ENCODE peak calls at places on chromosomes 13 and 19, in six cellular contexts. C, S, T, A, F and Z are unnamed samples.
A peak's percentile ranks its signal among the peaks of the same experiment; 100 is the strongest.

GRCh38 chr13:79287994-79288795 is 117.9 kb downstream of the RBM26 start:
- DNase-seq in C (no peak), S (no peak), T (no peak), A (no peak), F (peak; percentile 37), Z (no peak)

GRCh38 chr19:14433454-14434156 is 499 bp downstream of the PKN1 start:
- DNase-seq in C (peak; percentile 42), S (no peak), T (no peak), A (no peak), F (no peak), Z (peak; percentile 59)

GRCh38 chr19:34991542-34992333 is 8.4 kb upstream of the GRAMD1A start:
- DNase-seq in C (no peak), S (no peak), T (no peak), A (no peak), F (no peak), Z (no peak)

GRCh38 chr19:32902448-32902847 is 32.9 kb upstream of the SLC7A9 start:
- DNase-seq in C (no peak), S (no peak), T (no peak), A (no peak), F (no peak), Z (no peak)

GRCh38 chr13:66855110-66855509 is 375.0 kb downstream of the PCDH9 start:
- DNase-seq in C (no peak), S (no peak), T (no peak), A (no peak), F (no peak), Z (no peak)

GRCh38 chr13:42836930-42837329 is 55.5 kb downstream of the FAM216B start:
- DNase-seq in C (no peak), S (peak; percentile 74), T (no peak), A (no peak), F (no peak), Z (no peak)

GRCh38 chr13:21434588-21434987 is 24.5 kb downstream of the ZDHHC20 start:
- DNase-seq in C (no peak), S (no peak), T (no peak), A (no peak), F (no peak), Z (no peak)

GRCh38 chr13:40874138-40874776 is 84.8 kb downstream of the SLC25A15 start:
- DNase-seq in C (no peak), S (no peak), T (no peak), A (no peak), F (no peak), Z (peak; percentile 13)

GRCh38 chr13:44148159-44148929 is 225.3 kb upstream of the SERP2 start:
- DNase-seq in C (no peak), S (no peak), T (no peak), A (no peak), F (no peak), Z (no peak)

GRCh38 chr13:66367356-66367755 is 862.8 kb downstream of the PCDH9 start:
- DNase-seq in C (no peak), S (no peak), T (no peak), A (no peak), F (no peak), Z (no peak)

GRCh38 chr13:80338781-80339577 is 1.9 kb downstream of the SPRY2 start:
- DNase-seq in C (peak; percentile 67), S (peak; percentile 86), T (peak; percentile 40), A (peak; percentile 66), F (peak; percentile 65), Z (no peak)
- TF ChIP-seq CTCF in C (no peak), S (peak; percentile 48), T (peak; percentile 27), A (no peak), F (no peak), Z (no peak)

GRCh38 chr19:13154241-13154778 is 4.1 kb downstream of the IER2 start:
- DNase-seq in C (peak; percentile 91), S (peak; percentile 97), T (peak; percentile 57), A (peak; percentile 94), F (peak; percentile 43), Z (peak; percentile 60)

GRCh38 chr19:13152356-13152853 is 2.2 kb downstream of the IER2 start:
- DNase-seq in C (no peak), S (no peak), T (no peak), A (no peak), F (no peak), Z (no peak)

GRCh38 chr19:13151605-13152355 is 1.6 kb downstream of the IER2 start:
- DNase-seq in C (peak; percentile 98), S (peak; percentile 97), T (peak; percentile 94), A (peak; percentile 97), F (peak; percentile 95), Z (peak; percentile 98)

GRCh38 chr19:13153627-13154240 is 3.5 kb downstream of the IER2 start:
- DNase-seq in C (peak; percentile 58), S (peak; percentile 49), T (no peak), A (no peak), F (peak; percentile 53), Z (peak; percentile 78)

GRCh38 chr19:13152854-13153626 is 2.8 kb downstream of the IER2 start:
- DNase-seq in C (peak; percentile 98), S (peak; percentile 92), T (peak; percentile 90), A (peak; percentile 95), F (peak; percentile 95), Z (peak; percentile 95)
- TF ChIP-seq CTCF in C (peak; percentile 6), S (peak; percentile 2), T (peak; percentile 28), A (no peak), F (no peak), Z (peak; percentile 70)

GRCh38 chr19:39341720-39342604 is at the start of gene SAMD4B:
- DNase-seq in C (peak; percentile 100), S (peak; percentile 98), T (peak; percentile 99), A (peak; percentile 97), F (peak; percentile 99), Z (peak; percentile 99)

GRCh38 chr19:39345956-39346355 is 3.7 kb downstream of the SAMD4B start:
- DNase-seq in C (no peak), S (no peak), T (no peak), A (no peak), F (no peak), Z (no peak)

GRCh38 chr19:39342647-39343305 is 555 bp downstream of the SAMD4B start:
- DNase-seq in C (peak; percentile 61), S (no peak), T (no peak), A (no peak), F (peak; percentile 30), Z (no peak)

GRCh38 chr19:39339636-39340035 is 2.6 kb upstream of the SAMD4B start:
- DNase-seq in C (no peak), S (no peak), T (no peak), A (no peak), F (no peak), Z (no peak)

DNA sequence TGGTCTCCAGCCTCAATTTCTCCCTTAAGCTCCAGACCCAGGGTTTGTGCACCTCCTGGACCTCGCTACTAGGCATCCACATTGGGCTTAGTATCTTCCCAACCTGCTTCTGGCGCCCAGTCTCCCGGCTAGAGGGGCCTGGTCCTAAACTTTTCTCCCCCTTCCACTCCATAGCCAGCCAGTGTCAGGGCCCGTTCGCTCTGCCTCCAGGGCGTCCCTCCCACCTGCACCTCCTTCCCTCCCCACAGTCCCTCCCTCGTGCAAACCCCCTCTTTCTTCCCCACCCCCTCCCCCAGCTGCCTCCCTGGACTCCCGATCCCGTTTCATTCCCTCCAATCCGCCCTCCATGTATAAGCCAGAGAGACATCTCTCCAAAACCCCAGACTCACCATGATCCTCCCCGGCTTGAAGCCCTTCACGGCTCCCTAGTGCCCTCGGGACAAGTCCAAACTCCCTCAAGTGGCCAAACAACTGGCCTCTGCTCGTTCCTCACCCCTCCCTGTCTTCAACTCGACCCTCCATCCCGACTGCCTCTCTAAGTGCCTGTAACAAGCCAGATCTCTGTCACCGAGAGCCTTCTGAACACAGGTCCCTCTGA is 1.0 kb upstream of the SAMD4B start:
- DNase-seq in C (peak; percentile 52), S (peak; percentile 30), T (no peak), A (peak; percentile 56), F (peak; percentile 27), Z (peak; percentile 29)
- TF ChIP-seq CTCF in C (no peak), S (peak; percentile 31), T (peak; percentile 5), A (no peak), F (no peak), Z (no peak)

GRCh38 chr19:3253270-3253669 is 28.8 kb downstream of the CELF5 start:
- DNase-seq in C (no peak), S (no peak), T (no peak), A (no peak), F (no peak), Z (peak; percentile 23)
- TF ChIP-seq CTCF in C (no peak), S (no peak), T (no peak), A (no peak), F (no peak), Z (peak; percentile 38)